ENCODE peak calls at places on chromosomes 12 and 14, in seven cellular contexts. H is NB4, A is heart left ventricle, N is uterus, S is endothelial cell of umbilical vein, O is H54, U is gastrocnemius medialis. T is an unnamed sample.

GRCh38 chr12:24795699-24796385 is 153.1 kb downstream of the BCAT1 start:
- DNase-seq in H (peak), A (no peak), N (no peak), S (peak), O (no peak), U (no peak), T (no peak)

GRCh38 chr14:60815371-60815770 is 80.8 kb downstream of the MNAT1 start:
- DNase-seq in H (no peak), A (no peak), N (no peak), S (no peak), O (no peak), U (no peak), T (no peak)

GRCh38 chr12:79690156-79690605 is 583 bp downstream of the PAWR start:
- DNase-seq in H (no peak), A (peak), N (peak), S (no peak), O (no peak), U (no peak), T (no peak)

GRCh38 chr14:67480011-67480410 is 8.5 kb downstream of the TMEM229B start:
- DNase-seq in H (no peak), A (no peak), N (no peak), S (no peak), O (no peak), U (no peak), T (no peak)

GRCh38 chr12:105798249-105798835 is 340.4 kb downstream of the NUAK1 start:
- DNase-seq in H (no peak), A (no peak), N (no peak), S (no peak), O (no peak), U (no peak), T (no peak)

GRCh38 chr14:36582011-36582873 is at the start of gene NKX2-8:
- DNase-seq in H (no peak), A (no peak), N (no peak), S (no peak), O (no peak), U (no peak), T (no peak)

GRCh38 chr14:75182820-75183219 is 6.4 kb upstream of the TMED10 start:
- DNase-seq in H (peak), A (no peak), N (peak), S (no peak), O (no peak), U (no peak), T (peak)

GRCh38 chr12:122849352-122850047 is 14.2 kb downstream of the HIP1R start:
- DNase-seq in H (no peak), A (peak), N (no peak), S (no peak), O (no peak), U (no peak), T (no peak)

GRCh38 chr14:76201162-76201561 is 49.4 kb downstream of the GPATCH2L start:
- DNase-seq in H (no peak), A (no peak), N (no peak), S (no peak), O (peak), U (no peak), T (no peak)

GRCh38 chr14:85566603-85567002 is 36.7 kb downstream of the FLRT2 start:
- DNase-seq in H (no peak), A (no peak), N (no peak), S (peak), O (no peak), U (no peak), T (no peak)

DNA sequence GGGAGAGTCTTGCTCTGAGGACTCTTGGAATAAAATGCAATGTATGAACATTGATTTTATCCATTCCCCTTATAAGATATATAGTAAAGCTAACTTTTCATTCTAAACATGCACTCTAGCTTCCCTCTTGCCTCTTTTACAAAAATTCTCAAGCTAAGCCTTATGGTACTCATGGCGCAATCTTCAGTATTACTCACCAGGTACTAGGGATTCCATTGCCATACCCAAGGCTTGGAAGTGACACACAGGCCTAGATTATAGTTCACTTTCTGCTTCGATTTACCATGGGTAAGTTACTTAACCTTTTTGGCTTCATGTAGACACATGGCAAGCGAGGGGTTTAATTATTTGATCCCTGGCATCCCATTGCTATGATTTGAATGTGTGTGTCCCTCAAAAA is 331.5 kb downstream of the LRIG3 start:
- DNase-seq in H (no peak), A (no peak), N (no peak), S (no peak), O (no peak), U (no peak), T (no peak)
- TF ChIP-seq POLR2A in H (no peak), A (no peak), N (no peak), S (no peak), O (no peak), U (no peak), T (no peak)

GRCh38 chr14:94378527-94379290 is 9.7 kb downstream of the SERPINA1 start:
- DNase-seq in H (no peak), A (no peak), N (no peak), S (no peak), O (no peak), U (no peak), T (no peak)

GRCh38 chr14:94376108-94376975 is 12.1 kb downstream of the SERPINA1 start:
- DNase-seq in H (no peak), A (no peak), N (no peak), S (no peak), O (no peak), U (no peak), T (no peak)

GRCh38 chr14:94376976-94377865 is 11.2 kb downstream of the SERPINA1 start:
- DNase-seq in H (no peak), A (no peak), N (no peak), S (no peak), O (no peak), U (no peak), T (no peak)

GRCh38 chr14:94379291-94380224 is 8.8 kb downstream of the SERPINA1 start:
- DNase-seq in H (no peak), A (no peak), N (no peak), S (no peak), O (no peak), U (no peak), T (no peak)

DNA sequence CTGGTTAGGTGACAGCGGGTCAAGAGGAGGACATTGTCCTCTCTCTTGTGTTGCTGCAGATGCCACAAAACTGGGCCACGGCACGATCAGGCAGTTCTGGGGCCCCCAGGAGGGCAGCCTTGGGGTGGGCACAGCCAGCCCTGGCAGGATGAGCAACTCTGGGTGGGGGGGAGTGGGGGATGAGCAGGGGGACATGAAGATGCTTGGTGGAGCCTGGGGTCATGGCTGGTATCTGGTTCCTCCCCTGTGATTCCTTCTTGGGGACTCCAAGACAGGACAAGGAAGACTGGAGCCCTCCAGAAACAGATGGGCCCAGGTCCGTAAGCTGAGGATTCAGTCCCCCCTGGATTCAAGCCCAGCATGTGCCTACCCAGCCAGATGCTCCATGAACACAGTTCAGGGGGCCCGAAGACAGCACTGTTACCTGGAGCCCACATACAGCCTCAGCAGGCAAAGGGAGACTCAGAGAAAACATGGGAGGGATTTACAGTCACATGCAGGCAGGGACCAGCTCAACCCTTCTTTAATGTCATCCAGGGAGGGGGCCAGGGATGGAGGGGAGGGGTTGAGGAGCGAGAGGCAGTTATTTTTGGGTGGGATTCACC is 10.4 kb downstream of the SERPINA1 start:
- DNase-seq in H (no peak), A (no peak), N (no peak), S (no peak), O (no peak), U (no peak), T (no peak)
- TF ChIP-seq POLR2A in H (no peak), A (no peak), N (no peak), S (no peak), O (no peak), U (no peak), T (no peak)

GRCh38 chr14:74019743-74020142 is 594 bp downstream of the BBOF1 start:
- DNase-seq in H (peak), A (no peak), N (peak), S (peak), O (no peak), U (no peak), T (peak)

GRCh38 chr14:74019408-74019714 is 212 bp downstream of the BBOF1 start:
- DNase-seq in H (no peak), A (no peak), N (no peak), S (no peak), O (peak), U (no peak), T (no peak)

GRCh38 chr14:74018029-74018703 is 922 bp downstream of the ENTPD5 start:
- DNase-seq in H (no peak), A (no peak), N (no peak), S (peak), O (peak), U (no peak), T (no peak)

GRCh38 chr14:74015965-74016364 is 3.1 kb downstream of the ENTPD5 start:
- DNase-seq in H (no peak), A (no peak), N (no peak), S (no peak), O (no peak), U (no peak), T (no peak)

GRCh38 chr14:74018704-74019407 is at the start of the genes BBOF1 and ENTPD5:
- DNase-seq in H (peak), A (peak), N (peak), S (peak), O (peak), U (peak), T (peak)
- TF ChIP-seq POLR2A in H (peak), A (peak), N (peak), S (peak), O (peak), U (peak), T (peak)

DNA sequence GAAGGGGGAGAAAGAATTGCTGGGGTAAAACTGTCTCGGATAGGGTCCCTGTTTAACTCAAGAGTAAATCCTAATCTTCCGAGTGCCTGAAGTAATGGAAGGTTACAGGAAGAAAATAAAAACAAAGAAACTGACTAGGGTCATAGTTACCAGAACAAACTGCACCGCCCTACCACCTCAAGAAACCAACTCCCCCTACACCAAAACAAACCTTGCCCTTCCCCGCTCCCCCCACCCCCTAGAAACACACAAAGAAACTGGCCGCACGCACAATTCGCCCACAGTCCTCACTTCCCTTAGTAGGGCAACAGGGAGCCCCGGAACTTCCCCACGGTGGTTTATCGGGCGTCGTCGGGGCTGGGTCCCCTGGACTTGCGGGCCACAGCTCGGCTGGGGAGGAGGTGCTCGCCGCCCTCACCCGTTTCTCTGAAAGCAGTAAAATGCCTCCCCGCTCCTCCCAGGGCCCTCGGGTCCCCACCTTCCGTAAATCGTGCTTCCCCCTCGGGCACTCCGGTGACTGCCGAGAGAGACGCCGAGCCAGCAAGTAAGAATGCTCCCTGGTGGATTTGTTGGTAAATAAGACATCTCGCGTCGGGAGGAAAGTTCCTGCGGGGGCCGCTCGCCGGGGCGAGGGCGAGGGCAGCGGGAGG is 2.4 kb downstream of the SINHCAF start:
- DNase-seq in H (peak), A (no peak), N (peak), S (peak), O (peak), U (no peak), T (no peak)
- TF ChIP-seq POLR2A in H (no peak), A (no peak), N (no peak), S (peak), O (no peak), U (no peak), T (no peak)

DNA sequence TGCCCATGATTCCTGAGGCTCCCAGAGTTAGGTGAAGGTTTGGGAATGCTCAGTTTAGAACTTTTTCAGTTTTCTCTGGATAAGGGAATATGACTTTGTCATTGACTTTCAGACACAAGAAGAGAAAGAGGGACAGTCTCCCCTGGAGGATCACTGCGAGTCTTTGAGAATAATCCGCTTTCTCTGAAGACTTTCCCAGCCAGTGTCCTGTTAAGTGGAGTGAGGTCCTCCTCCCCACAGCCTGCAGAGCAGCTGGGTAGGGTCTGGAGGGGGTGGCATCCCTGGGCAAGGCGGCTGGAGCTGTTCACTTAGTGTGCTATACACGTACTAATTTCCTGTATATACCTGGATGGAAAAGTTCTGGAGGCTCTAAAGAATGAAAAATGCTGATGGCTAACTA is 8.5 kb upstream of the RAB35 start:
- DNase-seq in H (no peak), A (no peak), N (no peak), S (no peak), O (no peak), U (no peak), T (no peak)
- TF ChIP-seq POLR2A in H (no peak), A (no peak), N (no peak), S (no peak), O (no peak), U (no peak), T (no peak)

DNA sequence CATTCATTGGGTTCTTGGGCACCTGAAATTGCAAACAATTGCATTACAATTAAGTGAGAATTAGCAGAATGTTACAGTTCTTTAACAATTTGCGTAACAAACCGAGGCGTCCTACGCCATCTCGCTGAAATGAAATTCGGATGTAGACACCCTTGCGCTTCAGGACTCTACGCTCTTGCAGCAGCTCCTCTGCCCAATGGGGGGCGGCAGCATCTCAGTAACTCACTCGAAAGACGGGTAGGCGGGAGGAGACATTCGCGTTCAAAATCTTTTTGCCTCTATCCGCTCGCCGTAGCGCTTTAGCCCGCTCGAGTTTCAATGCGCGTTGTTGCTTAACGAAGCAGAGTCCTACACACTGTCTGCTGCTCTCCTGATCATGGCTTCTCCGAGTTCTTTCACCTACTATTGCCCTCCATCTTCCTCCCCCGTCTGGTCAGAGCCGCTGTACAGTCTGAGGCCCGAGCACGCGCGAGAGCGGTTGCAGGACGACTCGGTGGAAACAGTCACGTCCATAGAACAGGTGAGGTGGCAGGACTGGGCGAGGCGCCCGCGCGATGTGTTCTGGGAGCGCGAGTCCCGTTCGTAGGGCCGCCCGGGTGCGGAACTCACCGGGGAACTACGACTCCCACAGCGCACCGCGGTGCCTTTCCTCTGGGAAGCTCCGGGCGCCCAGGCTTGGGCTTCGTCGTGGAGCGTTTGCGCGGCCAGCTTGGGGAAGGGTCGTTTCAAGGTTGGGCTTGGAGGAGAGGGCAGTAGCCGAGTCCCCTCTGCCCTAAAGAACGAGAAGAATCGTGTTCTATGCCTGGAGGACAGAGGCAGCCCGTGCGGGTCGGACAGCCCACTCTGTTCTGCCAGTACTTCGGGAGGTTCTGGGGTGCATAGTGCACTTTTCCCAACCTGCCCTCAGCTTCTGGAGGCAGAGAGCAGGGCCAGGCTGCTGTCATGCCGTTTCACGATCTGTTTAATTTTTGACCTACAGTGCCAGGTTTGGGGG is at the start of gene FNTB:
- DNase-seq in H (peak), A (peak), N (peak), S (peak), O (peak), U (peak), T (peak)
- TF ChIP-seq POLR2A in H (peak), A (peak), N (peak), S (peak), O (peak), U (peak), T (peak)

T was measured in tibial nerve.